ENCODE peak calls at places on chromosomes 5 and 9, in ten cellular contexts. H is glutamatergic neuron, Q is H4, Z is neuronal stem cell, G is OCI-M1, D is posterior cingulate gyrus, J is GM10248, R is T1000, V is right atrium auricular region, O is HEK293T. S is an unnamed sample.

GRCh38 chr9:135468866-135469521 is 10.6 kb upstream of the PPP1R26 start:
- DNase-seq in Z (no peak), R (no peak), V (no peak), J (no peak), O (no peak), Q (no peak), D (no peak), H (no peak), G (peak), S (no peak)

GRCh38 chr9:4741365-4742031 is 496 bp upstream of the AK3 start:
- DNase-seq in H (peak), Z (peak), Q (no peak), J (peak), V (no peak), R (no peak), G (peak), D (peak), O (peak), S (peak)

GRCh38 chr9:137666950-137667670 is 48.3 kb downstream of the EHMT1 start:
- DNase-seq in D (no peak), J (no peak), V (no peak), G (no peak), Z (peak), O (no peak), H (no peak), Q (no peak), R (no peak), S (no peak)

GRCh38 chr9:88661759-88662158 is 126.8 kb downstream of the NXNL2 start:
- DNase-seq in J (no peak), V (no peak), H (no peak), O (no peak), R (no peak), G (no peak), Z (no peak), D (no peak), Q (peak), S (no peak)

GRCh38 chr9:128251701-128252100 is 24.1 kb downstream of the GOLGA2 start:
- DNase-seq in O (no peak), J (no peak), R (no peak), V (no peak), G (no peak), H (no peak), D (no peak), Z (no peak), Q (no peak), S (no peak)

GRCh38 chr5:96155156-96155555 is 193.5 kb upstream of the ELL2 start:
- DNase-seq in V (no peak), H (no peak), O (no peak), G (no peak), Q (no peak), J (no peak), Z (no peak), R (no peak), D (no peak), S (no peak)

GRCh38 chr9:110672873-110673508 is 4.4 kb downstream of the MUSK start:
- DNase-seq in G (no peak), D (no peak), O (no peak), Z (no peak), J (no peak), Q (no peak), V (no peak), H (no peak), R (no peak), S (no peak)

GRCh38 chr9:27573699-27574265 is 501 bp upstream of the C9orf72 start:
- DNase-seq in Q (peak), D (peak), V (peak), H (peak), R (peak), O (peak), J (peak), Z (peak), G (peak), S (peak)

GRCh38 chr5:125043781-125044391 is 297.4 kb upstream of the ZNF608 start:
- DNase-seq in J (no peak), O (peak), D (no peak), Z (no peak), G (no peak), V (no peak), Q (peak), H (no peak), R (no peak), S (no peak)

GRCh38 chr5:134626369-134627014 is 6.1 kb downstream of the SAR1B start:
- DNase-seq in G (no peak), D (no peak), V (no peak), O (peak), Q (no peak), R (no peak), J (no peak), H (no peak), Z (no peak), S (no peak)

GRCh38 chr9:133250741-133251170 is 24.2 kb downstream of the ABO start:
- DNase-seq in Z (no peak), R (no peak), H (no peak), J (no peak), D (no peak), V (no peak), G (no peak), Q (no peak), O (no peak), S (no peak)

GRCh38 chr5:163619951-163620350 is 114.5 kb downstream of the MAT2B start:
- DNase-seq in J (no peak), Q (no peak), O (no peak), R (no peak), H (no peak), V (no peak), Z (no peak), G (no peak), D (no peak), S (no peak)

GRCh38 chr9:28264368-28264767 is 691.1 kb upstream of the C9orf72 start:
- DNase-seq in Z (no peak), O (no peak), V (no peak), G (no peak), D (no peak), H (no peak), Q (peak), R (no peak), J (no peak), S (no peak)

GRCh38 chr5:159332800-159333563 is 2.7 kb upstream of the IL12B start:
- DNase-seq in Q (no peak), H (no peak), Z (no peak), O (no peak), J (no peak), D (no peak), G (no peak), V (no peak), R (no peak), S (peak)

GRCh38 chr5:8081179-8081578 is 212.2 kb downstream of the MTRR start:
- DNase-seq in R (no peak), G (no peak), H (no peak), D (no peak), V (no peak), Q (no peak), Z (no peak), O (no peak), J (no peak), S (no peak)

GRCh38 chr5:38871211-38871610 is 25.4 kb downstream of the OSMR start:
- DNase-seq in D (no peak), O (no peak), V (no peak), J (no peak), Z (no peak), R (no peak), G (no peak), H (no peak), Q (no peak), S (no peak)

GRCh38 chr9:112642126-112642525 is 75.8 kb downstream of the INIP start:
- DNase-seq in J (no peak), Q (no peak), D (no peak), H (no peak), R (no peak), G (no peak), V (no peak), O (no peak), Z (no peak), S (no peak)

GRCh38 chr9:71245651-71246050 is 124.2 kb upstream of the TRPM3 start:
- DNase-seq in J (no peak), Q (no peak), D (no peak), G (no peak), H (no peak), O (no peak), V (no peak), Z (no peak), R (no peak), S (no peak)